ENCODE peak calls at places on chromosomes 7 and 10, in seven cellular contexts. B is Peyer's patch, X is IMR-90, V is adrenal gland, Z is K562, A is gastrocnemius medialis, Q is heart left ventricle. E is an unnamed sample.

GRCh38 chr7:19016140-19016539 is 101.3 kb downstream of the TWIST1 start:
- DNase-seq in B (no peak), X (peak; percentile 80), V (no peak), Z (no peak), A (no peak), Q (no peak), E (no peak)

GRCh38 chr7:30846378-30846777 is 65.3 kb upstream of the AQP1 start:
- DNase-seq in B (peak; percentile 73), X (no peak), V (no peak), Z (no peak), A (no peak), Q (no peak), E (no peak)

GRCh38 chr10:28020080-28020860 is 21.4 kb upstream of the ODAD2 start:
- DNase-seq in B (no peak), X (no peak), V (no peak), Z (no peak), A (no peak), Q (no peak), E (no peak)

GRCh38 chr10:4771554-4772201 is 54.3 kb upstream of the AKR1E2 start:
- DNase-seq in B (no peak), X (peak; percentile 85), V (no peak), Z (no peak), A (no peak), Q (no peak), E (no peak)

GRCh38 chr7:118629898-118630469 is 405.5 kb downstream of the ANKRD7 start:
- DNase-seq in B (no peak), X (no peak), V (no peak), Z (no peak), A (no peak), Q (no peak), E (no peak)

GRCh38 chr7:45881759-45882464 is 6.4 kb upstream of the IGFBP1 start:
- DNase-seq in B (no peak), X (peak; percentile 89), V (peak; percentile 87), Z (no peak), A (no peak), Q (no peak), E (no peak)

GRCh38 chr7:10412426-10413019 is 561.1 kb upstream of the PHF14 start:
- DNase-seq in B (no peak), X (peak; percentile 1), V (peak; percentile 23), Z (peak; percentile 36), A (no peak), Q (peak; percentile 16), E (peak; percentile 67)

GRCh38 chr10:26334932-26335573 is 103.1 kb upstream of the APBB1IP start:
- DNase-seq in B (peak; percentile 85), X (peak; percentile 6), V (peak; percentile 30), Z (peak; percentile 42), A (no peak), Q (peak; percentile 19), E (peak; percentile 72)

GRCh38 chr7:117025891-117026290 is 72.6 kb downstream of the ST7 start:
- DNase-seq in B (no peak), X (peak; percentile 21), V (no peak), Z (no peak), A (no peak), Q (no peak), E (no peak)

GRCh38 chr7:158732483-158733219 is 28.0 kb upstream of the NCAPG2 start:
- DNase-seq in B (no peak), X (no peak), V (no peak), Z (no peak), A (no peak), Q (no peak), E (no peak)

GRCh38 chr7:66950763-66951162 is 29.7 kb downstream of the TMEM248 start:
- DNase-seq in B (no peak), X (peak; percentile 15), V (peak; percentile 58), Z (no peak), A (no peak), Q (no peak), E (no peak)

GRCh38 chr10:71218046-71218832 is 5.9 kb downstream of the UNC5B start:
- DNase-seq in B (peak; percentile 44), X (peak; percentile 74), V (no peak), Z (no peak), A (no peak), Q (peak; percentile 40), E (no peak)

GRCh38 chr10:49034925-49035324 is 80.4 kb downstream of the VSTM4 start:
- DNase-seq in B (no peak), X (no peak), V (no peak), Z (no peak), A (no peak), Q (no peak), E (no peak)

GRCh38 chr7:28903779-28904538 is 54.2 kb downstream of the TRIL start:
- DNase-seq in B (no peak), X (no peak), V (no peak), Z (no peak), A (no peak), Q (no peak), E (no peak)

GRCh38 chr10:35554461-35555056 is 50.6 kb upstream of the GJD4 start:
- DNase-seq in B (no peak), X (no peak), V (no peak), Z (no peak), A (peak; percentile 31), Q (no peak), E (no peak)

DNA sequence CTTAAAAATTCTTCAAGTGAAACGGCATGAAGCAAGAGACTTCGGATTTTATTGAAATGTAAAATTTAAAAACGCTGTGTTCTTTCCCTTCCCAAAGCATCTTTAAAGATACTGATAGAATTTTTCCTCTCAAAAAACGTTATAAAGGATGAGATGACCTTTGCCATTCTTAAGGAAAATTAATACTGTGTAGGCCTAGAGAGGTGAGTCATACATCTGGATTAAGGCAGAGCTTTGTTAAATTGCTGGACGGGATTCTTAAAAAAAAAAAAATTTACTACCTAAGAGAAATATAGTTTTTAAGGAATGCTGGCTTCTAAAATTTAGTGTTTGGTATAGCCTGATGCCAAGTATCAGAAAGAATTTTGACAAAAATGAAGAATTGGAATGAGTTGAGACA is 6.3 kb upstream of the HBP1 start:
- DNase-seq in B (no peak), X (peak; percentile 32), V (no peak), Z (no peak), A (no peak), Q (no peak), E (no peak)
- TF ChIP-seq POLR2A in B (no peak), X (no peak), V (no peak), Z (no peak), A (no peak), Q (no peak), E (no peak)

DNA sequence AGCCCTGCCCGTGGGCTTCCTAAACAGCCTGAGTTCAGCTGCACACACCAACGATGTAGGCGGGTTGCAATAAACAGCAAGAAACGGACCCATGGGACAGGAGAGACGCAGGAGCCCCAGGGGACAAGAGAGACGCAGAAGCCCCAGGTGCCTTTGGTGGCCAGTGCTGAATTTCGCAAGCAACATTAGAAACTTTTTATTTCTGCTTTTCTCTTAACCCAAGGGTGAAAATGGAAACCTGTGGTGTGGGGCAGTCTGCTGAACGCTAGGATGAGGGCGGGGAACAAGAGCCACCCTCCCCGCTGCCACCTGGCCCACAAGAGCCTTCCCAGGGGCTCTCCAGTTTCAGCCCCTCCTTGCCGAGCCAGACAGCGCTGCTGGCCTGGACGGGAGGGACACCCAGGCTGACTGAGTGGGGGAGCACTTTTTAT is 20.0 kb upstream of the GPR146 start:
- DNase-seq in B (peak; percentile 88), X (no peak), V (no peak), Z (no peak), A (no peak), Q (no peak), E (no peak)
- TF ChIP-seq POLR2A in B (no peak), X (no peak), V (no peak), Z (no peak), A (no peak), Q (no peak), E (no peak)

DNA sequence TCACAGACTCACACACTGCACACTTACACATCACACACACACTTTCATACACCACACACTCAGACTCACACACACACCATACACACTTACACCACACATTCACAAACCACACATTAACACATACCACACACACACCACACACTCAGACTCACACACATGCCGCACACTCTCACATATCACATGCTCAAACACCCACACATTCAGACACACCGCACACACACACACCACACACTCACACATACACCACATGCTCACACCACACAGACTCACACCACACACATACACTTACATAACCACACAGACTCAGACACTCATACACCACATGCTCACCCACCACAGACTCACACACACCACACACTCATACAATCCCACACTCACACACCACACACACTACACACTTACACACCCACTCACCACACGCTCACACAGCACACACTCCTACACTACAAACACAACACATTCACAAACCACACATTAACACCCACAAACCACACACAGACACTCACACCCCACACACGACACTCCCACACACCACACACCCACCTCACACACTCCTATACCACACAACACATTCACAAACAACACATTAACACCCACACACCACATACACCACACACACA is 125.4 kb downstream of the EVX1 start:
- DNase-seq in B (no peak), X (no peak), V (no peak), Z (no peak), A (no peak), Q (no peak), E (no peak)
- TF ChIP-seq POLR2A in B (no peak), X (no peak), V (no peak), Z (no peak), A (no peak), Q (no peak), E (no peak)

GRCh38 chr10:44805461-44806210 is 105.5 kb upstream of the TMEM72 start:
- DNase-seq in B (no peak), X (no peak), V (peak; percentile 51), Z (no peak), A (no peak), Q (peak; percentile 29), E (no peak)
- TF ChIP-seq POLR2A in B (no peak), X (no peak), V (no peak), Z (no peak), A (no peak), Q (no peak), E (no peak)

GRCh38 chr7:157555308-157555707 is 218.5 kb downstream of the DNAJB6 start:
- DNase-seq in B (peak; percentile 38), X (no peak), V (no peak), Z (no peak), A (no peak), Q (no peak), E (no peak)
- TF ChIP-seq POLR2A in B (no peak), X (no peak), V (no peak), Z (no peak), A (no peak), Q (no peak), E (no peak)

GRCh38 chr10:62719058-62719457 is 85.5 kb upstream of the ADO start:
- DNase-seq in B (no peak), X (no peak), V (no peak), Z (no peak), A (no peak), Q (no peak), E (no peak)

GRCh38 chr10:62726142-62726541 is 78.4 kb upstream of the ADO start:
- DNase-seq in B (no peak), X (no peak), V (no peak), Z (no peak), A (no peak), Q (no peak), E (no peak)

GRCh38 chr10:62724465-62724864 is 80.1 kb upstream of the ADO start:
- DNase-seq in B (no peak), X (no peak), V (no peak), Z (peak; percentile 75), A (no peak), Q (no peak), E (no peak)

GRCh38 chr10:62726638-62727037 is 77.9 kb upstream of the ADO start:
- DNase-seq in B (no peak), X (no peak), V (no peak), Z (no peak), A (no peak), Q (no peak), E (no peak)

GRCh38 chr10:62723375-62723774 is 81.1 kb upstream of the ADO start:
- DNase-seq in B (no peak), X (no peak), V (no peak), Z (no peak), A (no peak), Q (no peak), E (no peak)
- TF ChIP-seq POLR2A in B (no peak), X (no peak), V (no peak), Z (no peak), A (no peak), Q (no peak), E (no peak)

E was measured in erythroblast.